ENCODE peak calls at places on chromosomes 16 and 17, in nine cellular contexts. Z is AG09319, C is GM10248, U is AG04450, I is left lung, S is cardiac muscle cell, Q is neural crest cell, J is mammary epithelial cell, K is fibroblast of pulmonary artery. L is an unnamed sample.
A peak's percentile ranks its signal among the peaks of the same experiment; 100 is the strongest.

GRCh38 chr17:1054656-1055055 is 57.7 kb downstream of the TIMM22 start:
- DNase-seq in J (no peak), I (no peak), C (no peak), S (no peak), U (no peak), Q (no peak), K (no peak), Z (no peak), L (no peak)

GRCh38 chr17:13775450-13775849 is 173.7 kb upstream of the HS3ST3A1 start:
- DNase-seq in Q (no peak), K (no peak), S (no peak), C (no peak), J (peak; percentile 80), U (no peak), Z (no peak), I (no peak), L (no peak)

GRCh38 chr17:36474571-36474970 is 11.9 kb upstream of the ZNHIT3 start:
- DNase-seq in C (no peak), Q (no peak), K (no peak), U (no peak), S (no peak), J (no peak), I (no peak), Z (no peak), L (no peak)

GRCh38 chr17:17737938-17738894 is 57.0 kb downstream of the RAI1 start:
- DNase-seq in I (no peak), Q (no peak), Z (no peak), C (no peak), J (peak; percentile 44), U (no peak), S (peak; percentile 37), K (no peak), L (no peak)

GRCh38 chr17:77608431-77608830 is 350.1 kb upstream of the TNRC6C start:
- DNase-seq in C (no peak), Z (no peak), Q (no peak), I (no peak), K (no peak), J (no peak), S (no peak), U (no peak), L (no peak)

GRCh38 chr16:24950275-24950674 is 64.9 kb downstream of the ARHGAP17 start:
- DNase-seq in J (no peak), Q (no peak), C (no peak), S (peak; percentile 55), I (no peak), Z (peak; percentile 10), K (peak; percentile 49), U (peak; percentile 21), L (peak; percentile 62)

GRCh38 chr17:40139566-40140058 is 725 bp upstream of the CASC3 start:
- DNase-seq in J (no peak), Z (no peak), U (no peak), Q (no peak), K (no peak), C (no peak), S (no peak), I (no peak), L (no peak)

GRCh38 chr17:9256944-9257629 is 235.8 kb downstream of the NTN1 start:
- DNase-seq in J (no peak), U (no peak), Z (no peak), C (no peak), S (no peak), Q (no peak), I (no peak), K (no peak), L (peak; percentile 12)

GRCh38 chr16:70467113-70467512 is 12.7 kb downstream of the FCSK start:
- DNase-seq in I (no peak), C (no peak), Q (no peak), S (no peak), J (no peak), U (no peak), Z (no peak), K (no peak), L (no peak)
- TF ChIP-seq CTCF in I (no peak), C (no peak), Q (no peak), S (no peak), J (no peak), U (no peak), Z (no peak), K (no peak), L (no peak)

GRCh38 chr16:83328936-83329335 is 478.8 kb upstream of the HSBP1 start:
- DNase-seq in I (no peak), U (no peak), J (no peak), Z (no peak), Q (no peak), K (no peak), S (no peak), C (no peak), L (no peak)

GRCh38 chr16:83335076-83335475 is 472.7 kb upstream of the HSBP1 start:
- DNase-seq in Q (no peak), C (no peak), K (no peak), I (no peak), S (no peak), Z (no peak), J (no peak), U (no peak), L (no peak)

GRCh38 chr16:83329466-83329865 is 478.3 kb upstream of the HSBP1 start:
- DNase-seq in I (no peak), U (no peak), S (no peak), C (no peak), K (no peak), Q (no peak), J (no peak), Z (no peak), L (no peak)

GRCh38 chr16:83330251-83330650 is 477.5 kb upstream of the HSBP1 start:
- DNase-seq in Z (no peak), I (no peak), U (no peak), Q (no peak), K (no peak), C (no peak), J (no peak), S (no peak), L (no peak)
- TF ChIP-seq CTCF in Z (no peak), I (no peak), U (no peak), Q (no peak), K (no peak), C (no peak), J (no peak), S (no peak), L (no peak)

DNA sequence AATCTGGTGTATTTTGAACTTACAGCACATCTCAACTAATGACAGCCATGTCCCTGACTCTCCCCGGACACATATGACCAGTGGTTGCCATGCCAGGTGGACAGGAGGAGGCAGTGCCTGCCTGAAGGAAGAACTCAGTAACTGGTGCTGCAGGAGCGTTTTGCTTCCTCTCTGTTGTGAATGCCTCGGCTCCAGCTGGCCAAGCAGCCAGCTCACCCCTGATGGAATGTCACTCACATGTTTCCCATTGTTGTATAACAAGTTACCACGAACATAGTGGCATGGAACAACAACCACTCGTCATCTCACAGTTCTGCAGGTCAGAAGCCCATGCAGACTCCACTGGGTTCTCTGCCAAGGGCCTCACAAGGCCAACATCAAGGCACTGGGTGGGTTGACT is 20.1 kb upstream of the IRF8 start:
- DNase-seq in Q (no peak), S (peak; percentile 57), Z (peak; percentile 11), J (peak; percentile 57), I (no peak), K (peak; percentile 88), U (peak; percentile 8), C (no peak), L (peak; percentile 76)
- TF ChIP-seq CTCF in Q (no peak), S (no peak), Z (no peak), J (no peak), I (no peak), K (no peak), U (no peak), C (no peak), L (no peak)

GRCh38 chr17:15377200-15377599 is 35.8 kb upstream of the TEKT3 start:
- DNase-seq in K (peak; percentile 37), I (no peak), J (peak; percentile 64), S (peak; percentile 69), Z (no peak), C (no peak), Q (no peak), U (no peak), L (peak; percentile 90)
- TF ChIP-seq CTCF in K (no peak), I (no peak), J (peak; percentile 22), S (peak; percentile 16), Z (peak; percentile 15), C (no peak), Q (no peak), U (no peak), L (peak; percentile 75)

GRCh38 chr16:81585785-81586184 is 141.2 kb downstream of the CMIP start:
- DNase-seq in S (no peak), C (no peak), J (no peak), K (no peak), I (no peak), U (no peak), Q (no peak), Z (no peak), L (no peak)
- TF ChIP-seq CTCF in S (peak; percentile 31), C (no peak), J (peak; percentile 14), K (peak; percentile 32), I (no peak), U (peak; percentile 28), Q (peak; percentile 36), Z (no peak), L (peak; percentile 67)

L was measured in HFFc6.